ENCODE peak calls at places on chromosome 1, in five cellular contexts. N, B, R, U and C are unnamed samples.

GRCh38 chr1:248905949-248906740 is at the start of gene PGBD2:
- DNase-seq in B (peak; percentile 99), N (peak; percentile 91), U (peak; percentile 88), R (peak; percentile 93), C (peak; percentile 94)

GRCh38 chr1:228035844-228036243 is 29.0 kb downstream of the WNT3A start:
- DNase-seq in B (no peak), R (no peak), U (no peak), N (no peak), C (no peak)

GRCh38 chr1:181551249-181551648 is 67.9 kb downstream of the CACNA1E start:
- DNase-seq in B (no peak), U (no peak), R (peak; percentile 41), N (no peak), C (no peak)

GRCh38 chr1:182133181-182133580 is 71.7 kb upstream of the ZNF648 start:
- DNase-seq in N (no peak), B (no peak), R (no peak), U (no peak), C (no peak)

GRCh38 chr1:59132353-59132752 is 164.5 kb upstream of the FGGY start:
- DNase-seq in R (no peak), N (no peak), B (no peak), U (no peak), C (no peak)

GRCh38 chr1:29653034-29653810 is 416.9 kb downstream of the PTPRU start:
- DNase-seq in R (no peak), U (no peak), N (no peak), B (peak; percentile 70), C (no peak)

GRCh38 chr1:230327892-230328284 is 98.2 kb downstream of the PGBD5 start:
- DNase-seq in B (peak; percentile 82), R (no peak), N (no peak), U (no peak), C (no peak)

GRCh38 chr1:72280714-72281113 is 1.6 kb downstream of the NEGR1 start:
- DNase-seq in R (no peak), N (no peak), U (no peak), B (no peak), C (no peak)

GRCh38 chr1:74629283-74629682 is 44.3 kb downstream of the ERICH3 start:
- DNase-seq in B (peak; percentile 86), N (no peak), U (no peak), R (no peak), C (no peak)

GRCh38 chr1:240501115-240501514 is 110.8 kb downstream of the GREM2 start:
- DNase-seq in U (no peak), R (no peak), N (no peak), B (no peak), C (no peak)

GRCh38 chr1:245277276-245277675 is 122.5 kb downstream of the KIF26B start:
- DNase-seq in N (no peak), B (peak; percentile 83), U (no peak), R (no peak), C (no peak)

GRCh38 chr1:12088607-12089006 is 25.5 kb downstream of the TNFRSF8 start:
- DNase-seq in U (no peak), R (no peak), B (no peak), N (no peak), C (no peak)

GRCh38 chr1:11138952-11139351 is 39.3 kb upstream of the EXOSC10 start:
- DNase-seq in B (no peak), U (no peak), R (no peak), N (no peak), C (no peak)

GRCh38 chr1:231027971-231028370 is 12.1 kb downstream of the FAM89A start:
- DNase-seq in U (no peak), B (no peak), N (no peak), R (no peak), C (no peak)

GRCh38 chr1:158998781-158999161 is 10.9 kb upstream of the IFI16 start:
- DNase-seq in B (peak; percentile 65), N (peak; percentile 23), R (peak; percentile 32), U (peak; percentile 45), C (peak; percentile 82)

GRCh38 chr1:45107782-45108181 is 95.7 kb downstream of the UROD start:
- DNase-seq in N (no peak), U (no peak), B (no peak), R (no peak), C (no peak)

GRCh38 chr1:226809785-226810571 is 60.4 kb upstream of the PSEN2 start:
- DNase-seq in B (no peak), U (no peak), R (no peak), N (no peak), C (no peak)

GRCh38 chr1:97144527-97144926 is 422.9 kb downstream of the PTBP2 start:
- DNase-seq in N (no peak), U (no peak), R (no peak), B (no peak), C (no peak)

GRCh38 chr1:35431173-35431599 is 126.0 kb downstream of the KIAA0319L start:
- DNase-seq in N (no peak), B (peak; percentile 1), R (no peak), U (no peak), C (no peak)

GRCh38 chr1:156487862-156488261 is 12.7 kb downstream of the MEF2D start:
- DNase-seq in U (no peak), B (no peak), N (no peak), R (no peak), C (no peak)

GRCh38 chr1:181351740-181352139 is 131.6 kb upstream of the CACNA1E start:
- DNase-seq in R (no peak), B (no peak), N (no peak), U (no peak), C (no peak)

GRCh38 chr1:187226396-187226795 is 397.6 kb downstream of the PLA2G4A start:
- DNase-seq in B (no peak), R (no peak), U (no peak), N (no peak), C (no peak)

GRCh38 chr1:151620286-151620685 is 8.4 kb downstream of the SNX27 start:
- DNase-seq in U (no peak), R (no peak), N (no peak), B (no peak), C (no peak)

GRCh38 chr1:151618470-151618869 is 6.6 kb downstream of the SNX27 start:
- DNase-seq in U (no peak), N (no peak), B (no peak), R (no peak), C (no peak)

GRCh38 chr1:151621351-151621750 is 9.5 kb downstream of the SNX27 start:
- DNase-seq in R (no peak), U (peak; percentile 12), N (no peak), B (no peak), C (peak; percentile 63)

GRCh38 chr1:151617995-151618394 is 6.1 kb downstream of the SNX27 start:
- DNase-seq in U (no peak), N (no peak), R (no peak), B (no peak), C (no peak)

DNA sequence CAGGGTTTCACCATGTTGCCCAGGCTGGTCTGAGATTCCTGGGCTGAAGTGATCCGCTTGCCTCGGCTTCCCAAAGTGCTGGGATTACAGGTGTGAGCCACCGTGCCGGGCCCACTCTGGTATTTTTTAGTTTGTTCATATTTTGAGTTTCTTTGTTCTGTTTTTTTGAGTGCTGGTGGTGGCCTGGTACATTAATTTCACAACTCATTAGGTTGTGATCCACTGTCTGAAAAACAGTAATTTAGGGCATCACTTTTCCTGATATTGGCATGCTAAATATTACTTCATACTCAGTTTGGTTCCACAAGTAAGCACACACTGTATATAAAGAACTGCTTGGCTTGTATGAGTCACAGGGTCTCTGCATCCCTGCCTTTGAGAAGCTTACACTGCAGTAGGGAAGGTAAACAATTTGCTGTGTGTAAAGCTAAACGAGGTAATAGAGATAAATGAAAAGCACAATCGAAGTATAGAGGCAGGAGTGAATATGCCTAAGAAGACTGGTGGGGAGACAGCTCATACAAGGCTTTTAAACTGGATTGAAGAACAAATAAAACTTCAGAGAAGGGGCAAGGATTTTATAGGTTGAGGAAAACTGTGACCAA is 7.7 kb downstream of the SNX27 start:
- DNase-seq in N (no peak), R (no peak), B (no peak), U (no peak), C (no peak)
- H3K4me1 ChIP-seq in N (peaks cover 43% of the 10 kb centered on the region), R (peaks cover 1% of the 10 kb centered on the region), B (peaks cover 4% of the 10 kb centered on the region), U (peaks cover 7% of the 10 kb centered on the region), C (no peaks in the 10 kb centered on the region)

DNA sequence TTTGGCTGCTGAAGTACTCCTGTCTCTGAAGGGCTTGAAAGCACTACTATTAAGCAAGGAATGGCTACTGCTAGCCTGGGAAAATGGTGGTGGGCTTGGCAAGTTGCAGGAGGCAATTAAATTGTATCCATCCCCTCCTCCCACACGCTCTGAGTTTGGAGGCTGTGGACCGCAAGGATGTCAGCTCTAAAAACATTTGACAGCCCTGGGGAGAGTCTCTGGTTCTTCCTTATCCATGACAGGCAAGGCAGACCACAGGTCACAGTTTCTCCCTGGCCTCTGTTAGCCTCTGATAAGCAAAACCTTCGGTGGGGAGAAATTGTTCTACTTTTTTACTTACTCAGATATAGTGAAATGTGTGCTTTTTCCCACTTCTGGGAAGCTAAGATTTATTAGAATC is 46.6 kb downstream of the S1PR1 start:
- DNase-seq in R (no peak), N (no peak), U (no peak), B (peak; percentile 34), C (no peak)
- H3K4me1 ChIP-seq in R (peaks cover 3% of the 10 kb centered on the region), N (no peaks in the 10 kb centered on the region), U (no peaks in the 10 kb centered on the region), B (peaks cover 17% of the 10 kb centered on the region), C (no peaks in the 10 kb centered on the region)

DNA sequence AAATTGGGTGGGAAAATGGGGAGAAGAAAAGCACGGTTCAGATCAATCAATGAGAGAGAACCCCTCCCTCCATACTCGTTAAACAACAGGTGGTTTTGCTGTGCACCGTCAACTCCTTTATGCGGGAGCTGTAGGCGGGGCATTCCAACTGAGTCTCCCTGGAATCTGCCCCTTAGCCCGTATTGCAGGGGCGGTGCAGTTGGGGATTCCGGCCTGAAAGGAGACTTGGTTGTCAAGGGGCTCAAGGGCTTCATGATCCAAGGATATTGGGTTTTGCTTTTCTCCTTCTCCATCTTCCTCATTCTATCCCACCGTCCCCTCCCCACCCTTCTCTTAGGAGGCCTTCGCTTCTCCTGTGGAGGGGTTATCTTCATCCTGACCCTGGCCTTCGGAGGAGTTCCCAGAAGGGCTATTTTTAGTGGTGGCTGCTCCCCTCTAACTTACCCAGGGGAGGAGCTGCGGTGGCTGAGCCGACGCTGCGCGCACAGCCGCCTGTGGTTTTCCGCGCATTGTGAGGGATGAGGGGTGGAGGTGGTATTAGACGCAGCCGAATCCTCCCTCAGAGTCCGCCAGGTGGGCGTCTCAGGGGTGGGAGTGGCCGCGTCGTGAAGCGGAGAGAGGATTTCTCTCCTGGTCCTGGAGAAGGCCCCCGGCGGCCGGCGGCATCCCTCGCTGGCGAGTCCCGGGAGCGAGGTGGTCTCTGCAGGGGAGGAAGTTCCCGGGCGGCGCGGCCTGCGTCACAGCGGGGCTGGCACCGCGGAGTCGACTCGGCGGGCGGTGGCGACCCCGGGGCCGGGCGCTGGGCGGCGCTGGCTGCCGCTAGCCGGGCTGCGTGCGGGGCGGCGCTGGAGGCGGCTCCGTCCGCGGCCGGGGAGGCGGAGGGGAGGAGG is 462 bp upstream of the LRRC8C start:
- DNase-seq in R (peak; percentile 75), U (peak; percentile 61), B (peak; percentile 90), N (peak; percentile 81), C (peak; percentile 84)
- H3K4me1 ChIP-seq in R (peaks cover 4% of the 10 kb centered on the region), U (no peaks in the 10 kb centered on the region), B (no peaks in the 10 kb centered on the region), N (peaks cover 36% of the 10 kb centered on the region), C (peaks cover 13% of the 10 kb centered on the region)

DNA sequence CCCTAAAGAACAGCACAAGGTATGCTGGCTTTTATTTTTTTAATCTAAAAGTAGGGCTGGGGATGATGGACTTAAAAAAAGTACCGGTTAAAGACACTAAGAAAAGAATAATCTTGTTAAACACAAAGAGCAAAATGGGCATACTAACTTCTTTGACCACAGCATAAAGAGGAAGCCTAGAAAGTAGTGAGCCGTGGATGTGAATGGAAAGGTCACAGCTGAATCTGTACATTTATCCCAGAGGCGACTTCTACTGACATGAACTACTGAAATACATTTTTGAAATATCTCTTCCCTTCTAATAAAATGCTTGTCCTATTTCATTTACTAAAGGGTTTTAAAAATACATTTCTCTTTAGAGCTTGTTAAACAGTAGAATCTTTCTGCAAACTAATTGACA is 140.7 kb downstream of the SLC45A1 start:
- DNase-seq in R (no peak), U (no peak), N (no peak), B (no peak), C (no peak)
- H3K4me1 ChIP-seq in R (peaks cover 13% of the 10 kb centered on the region), U (peaks cover 27% of the 10 kb centered on the region), N (peaks cover 8% of the 10 kb centered on the region), B (peaks cover 10% of the 10 kb centered on the region), C (peaks cover 40% of the 10 kb centered on the region)

GRCh38 chr1:39666772-39667171 is 5.1 kb downstream of the NT5C1A start:
- DNase-seq in R (no peak), N (no peak), U (no peak), B (no peak), C (no peak)
- H3K4me1 ChIP-seq in R (no peaks in the 10 kb centered on the region), N (no peaks in the 10 kb centered on the region), U (peaks cover 4% of the 10 kb centered on the region), B (no peaks in the 10 kb centered on the region), C (peaks cover 4% of the 10 kb centered on the region)